ENCODE peak calls at places on chromosomes 1 and 21, in five cellular contexts. One of them, this sample, is unnamed.

GRCh38 chr1:2047749-2048729 is 2.2 kb upstream of the PRKCZ start:
- DNase-seq in GM23248: no peak
- DNase-seq in OCI-LY7: no peak
- DNase-seq in IMR-90: no peak
- DNase-seq in fibroblast of lung: no peak
- DNase-seq in this sample: no peak

GRCh38 chr21:30268608-30269197 is 14.0 kb downstream of the KRTAP24-1 start:
- DNase-seq in OCI-LY7: peak; percentile 8
- DNase-seq in IMR-90: no peak
- DNase-seq in GM23248: peak; percentile 2
- DNase-seq in fibroblast of lung: no peak
- DNase-seq in this sample: peak; percentile 74

GRCh38 chr1:19310061-19310460 is 1.9 kb downstream of the AKR7A2 start:
- DNase-seq in GM23248: no peak
- DNase-seq in fibroblast of lung: no peak
- DNase-seq in OCI-LY7: no peak
- DNase-seq in IMR-90: no peak
- DNase-seq in this sample: no peak

GRCh38 chr1:235502601-235503332 is 1.5 kb downstream of the B3GALNT2 start:
- DNase-seq in fibroblast of lung: peak; percentile 58
- DNase-seq in IMR-90: peak; percentile 64
- DNase-seq in GM23248: peak; percentile 41
- DNase-seq in OCI-LY7: no peak
- DNase-seq in this sample: no peak

GRCh38 chr1:17588048-17588781 is 48.7 kb downstream of the ARHGEF10L start:
- DNase-seq in GM23248: peak; percentile 71
- DNase-seq in IMR-90: peak; percentile 5
- DNase-seq in fibroblast of lung: peak; percentile 68
- DNase-seq in OCI-LY7: no peak
- DNase-seq in this sample: no peak

GRCh38 chr1:15957221-15958090 is 18.4 kb downstream of the ZBTB17 start:
- DNase-seq in fibroblast of lung: no peak
- DNase-seq in GM23248: no peak
- DNase-seq in IMR-90: no peak
- DNase-seq in OCI-LY7: no peak
- DNase-seq in this sample: peak; percentile 61

GRCh38 chr1:37509181-37509580 is 5.4 kb downstream of the MEAF6 start:
- DNase-seq in GM23248: peak; percentile 56
- DNase-seq in IMR-90: peak; percentile 51
- DNase-seq in fibroblast of lung: no peak
- DNase-seq in OCI-LY7: peak; percentile 32
- DNase-seq in this sample: no peak

GRCh38 chr1:7434566-7434965 is 336.5 kb upstream of the VAMP3 start:
- DNase-seq in fibroblast of lung: no peak
- DNase-seq in IMR-90: no peak
- DNase-seq in GM23248: no peak
- DNase-seq in OCI-LY7: no peak
- DNase-seq in this sample: no peak

GRCh38 chr1:3064296-3064850 is 4.6 kb upstream of the PRDM16 start:
- DNase-seq in IMR-90: no peak
- DNase-seq in fibroblast of lung: no peak
- DNase-seq in OCI-LY7: no peak
- DNase-seq in GM23248: no peak
- DNase-seq in this sample: no peak

GRCh38 chr1:221543529-221544120 is 198.3 kb downstream of the DUSP10 start:
- DNase-seq in OCI-LY7: no peak
- DNase-seq in GM23248: peak; percentile 70
- DNase-seq in fibroblast of lung: peak; percentile 72
- DNase-seq in IMR-90: peak; percentile 54
- DNase-seq in this sample: no peak

GRCh38 chr21:35084869-35085268 is 35.8 kb upstream of the RUNX1 start:
- DNase-seq in GM23248: peak; percentile 90
- DNase-seq in OCI-LY7: no peak
- DNase-seq in fibroblast of lung: peak; percentile 91
- DNase-seq in IMR-90: peak; percentile 99
- DNase-seq in this sample: no peak

GRCh38 chr1:1014896-1015681 is 1.8 kb downstream of the ISG15 start:
- DNase-seq in OCI-LY7: peak; percentile 48
- DNase-seq in GM23248: no peak
- DNase-seq in IMR-90: no peak
- DNase-seq in fibroblast of lung: no peak
- DNase-seq in this sample: peak; percentile 69

GRCh38 chr1:196142111-196142510 is 466.1 kb downstream of the KCNT2 start:
- DNase-seq in GM23248: no peak
- DNase-seq in IMR-90: no peak
- DNase-seq in OCI-LY7: no peak
- DNase-seq in fibroblast of lung: no peak
- DNase-seq in this sample: no peak

GRCh38 chr1:36942093-36942492 is 92.2 kb downstream of the GRIK3 start:
- DNase-seq in OCI-LY7: no peak
- DNase-seq in IMR-90: no peak
- DNase-seq in GM23248: no peak
- DNase-seq in fibroblast of lung: no peak
- DNase-seq in this sample: no peak

GRCh38 chr1:240128361-240128760 is 36.7 kb downstream of the FMN2 start:
- DNase-seq in IMR-90: no peak
- DNase-seq in OCI-LY7: no peak
- DNase-seq in fibroblast of lung: no peak
- DNase-seq in GM23248: no peak
- DNase-seq in this sample: no peak

GRCh38 chr1:163258181-163258580 is 55.5 kb upstream of the RGS5 start:
- DNase-seq in GM23248: no peak
- DNase-seq in IMR-90: peak; percentile 30
- DNase-seq in fibroblast of lung: peak; percentile 13
- DNase-seq in OCI-LY7: no peak
- DNase-seq in this sample: no peak

GRCh38 chr1:26378879-26379251 is 6.3 kb upstream of the ZNF683 start:
- DNase-seq in GM23248: no peak
- DNase-seq in fibroblast of lung: no peak
- DNase-seq in IMR-90: no peak
- DNase-seq in OCI-LY7: no peak
- DNase-seq in this sample: peak; percentile 9

GRCh38 chr1:42479621-42480020 is 16.5 kb downstream of the CCDC30 start:
- DNase-seq in OCI-LY7: no peak
- DNase-seq in GM23248: peak; percentile 45
- DNase-seq in IMR-90: peak; percentile 19
- DNase-seq in fibroblast of lung: no peak
- DNase-seq in this sample: no peak

GRCh38 chr1:89948726-89949345 is 46.1 kb upstream of the ZNF326 start:
- DNase-seq in GM23248: no peak
- DNase-seq in fibroblast of lung: no peak
- DNase-seq in OCI-LY7: no peak
- DNase-seq in IMR-90: no peak
- DNase-seq in this sample: no peak

GRCh38 chr1:115224636-115225035 is 113.4 kb downstream of the NGF start:
- DNase-seq in GM23248: no peak
- DNase-seq in IMR-90: no peak
- DNase-seq in OCI-LY7: no peak
- DNase-seq in fibroblast of lung: no peak
- DNase-seq in this sample: no peak

GRCh38 chr1:93577536-93578432 is 103.9 kb downstream of the BCAR3 start:
- DNase-seq in fibroblast of lung: no peak
- DNase-seq in IMR-90: no peak
- DNase-seq in OCI-LY7: no peak
- DNase-seq in GM23248: no peak
- DNase-seq in this sample: no peak

GRCh38 chr1:247430430-247430829 is 14.5 kb downstream of the NLRP3 start:
- DNase-seq in GM23248: no peak
- DNase-seq in fibroblast of lung: no peak
- DNase-seq in IMR-90: no peak
- DNase-seq in OCI-LY7: no peak
- DNase-seq in this sample: no peak

GRCh38 chr1:39132505-39133339 is 71.8 kb upstream of the MACF1 start:
- DNase-seq in IMR-90: peak; percentile 57
- DNase-seq in OCI-LY7: no peak
- DNase-seq in fibroblast of lung: peak; percentile 34
- DNase-seq in GM23248: no peak
- DNase-seq in this sample: no peak

GRCh38 chr1:213985181-213986019 is 2.4 kb upstream of the PROX1 start:
- DNase-seq in fibroblast of lung: no peak
- DNase-seq in GM23248: no peak
- DNase-seq in IMR-90: no peak
- DNase-seq in OCI-LY7: no peak
- DNase-seq in this sample: no peak

GRCh38 chr21:44614161-44614631 is 2.3 kb downstream of the KRTAP10-8 start:
- DNase-seq in fibroblast of lung: no peak
- DNase-seq in IMR-90: no peak
- DNase-seq in OCI-LY7: no peak
- DNase-seq in GM23248: no peak
- DNase-seq in this sample: no peak

GRCh38 chr21:44613386-44614155 is 1.7 kb downstream of the KRTAP10-8 start:
- DNase-seq in GM23248: no peak
- DNase-seq in fibroblast of lung: no peak
- DNase-seq in IMR-90: no peak
- DNase-seq in OCI-LY7: no peak
- DNase-seq in this sample: no peak

GRCh38 chr21:44615466-44615865 is 3.6 kb downstream of the KRTAP10-8 start:
- DNase-seq in GM23248: no peak
- DNase-seq in IMR-90: no peak
- DNase-seq in fibroblast of lung: no peak
- DNase-seq in OCI-LY7: no peak
- DNase-seq in this sample: no peak

GRCh38 chr21:44615881-44616590 is 4.2 kb downstream of the KRTAP10-8 start:
- DNase-seq in fibroblast of lung: no peak
- DNase-seq in OCI-LY7: no peak
- DNase-seq in IMR-90: no peak
- DNase-seq in GM23248: no peak
- DNase-seq in this sample: no peak

DNA sequence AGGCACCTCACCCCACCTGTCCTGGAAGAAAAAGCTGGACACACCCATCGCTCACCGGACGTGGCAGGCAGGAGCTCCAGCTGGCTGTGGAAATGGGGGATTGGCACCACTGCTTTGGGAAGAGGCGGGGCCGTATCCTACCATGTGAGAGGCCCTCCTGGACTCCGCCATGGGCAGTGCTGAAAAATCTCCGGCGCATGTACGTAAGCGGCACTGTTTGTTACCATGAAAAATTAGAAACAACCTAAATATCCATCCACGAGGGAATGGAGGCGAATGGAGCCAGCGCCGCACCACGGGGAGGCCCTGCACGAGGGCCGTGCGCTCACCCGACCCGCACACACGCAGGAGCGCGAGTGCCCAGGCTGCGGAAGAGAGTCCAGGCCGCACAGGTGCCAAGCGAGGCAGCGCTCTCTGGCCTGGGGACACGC is 3.1 kb downstream of the KRTAP10-8 start:
- DNase-seq in OCI-LY7: no peak
- DNase-seq in IMR-90: no peak
- DNase-seq in fibroblast of lung: no peak
- DNase-seq in GM23248: no peak
- DNase-seq in this sample: no peak
- H2AFZ ChIP-seq in OCI-LY7: no peak overlapping the region
- H2AFZ ChIP-seq in IMR-90: no peak overlapping the region
- H2AFZ ChIP-seq in fibroblast of lung: no peak overlapping the region
- H2AFZ ChIP-seq in GM23248: no peak overlapping the region
- H2AFZ ChIP-seq in this sample: no peak overlapping the region

DNA sequence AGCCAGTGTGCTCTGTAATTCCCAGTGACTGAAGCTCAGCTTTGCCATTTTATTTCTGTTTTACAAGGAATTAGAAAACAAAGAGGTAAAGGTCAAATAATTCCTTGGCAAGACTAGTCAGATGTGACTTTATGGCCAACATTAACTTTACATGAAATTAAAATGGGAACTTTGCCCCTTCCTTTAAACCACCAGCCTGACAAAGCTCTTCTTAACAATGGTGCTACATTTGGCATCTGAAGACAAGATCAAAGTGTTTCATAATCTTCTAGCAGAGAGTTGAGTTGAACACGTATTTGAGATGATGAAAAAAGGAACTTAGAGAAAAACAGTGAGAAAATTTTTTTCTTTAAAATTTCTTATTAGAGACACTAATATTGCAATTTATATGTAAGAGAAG is 193.8 kb downstream of the AK5 start:
- DNase-seq in IMR-90: no peak
- DNase-seq in fibroblast of lung: no peak
- DNase-seq in OCI-LY7: no peak
- DNase-seq in GM23248: no peak
- DNase-seq in this sample: no peak
- H3K4me1 ChIP-seq in IMR-90: peaks cover 8% of the 10 kb centered on the region
- H3K4me1 ChIP-seq in fibroblast of lung: peaks cover 9% of the 10 kb centered on the region
- H3K4me1 ChIP-seq in OCI-LY7: no peaks in the 10 kb centered on the region
- H3K4me1 ChIP-seq in GM23248: peaks cover 18% of the 10 kb centered on the region
- H3K4me1 ChIP-seq in this sample: no peaks in the 10 kb centered on the region

DNA sequence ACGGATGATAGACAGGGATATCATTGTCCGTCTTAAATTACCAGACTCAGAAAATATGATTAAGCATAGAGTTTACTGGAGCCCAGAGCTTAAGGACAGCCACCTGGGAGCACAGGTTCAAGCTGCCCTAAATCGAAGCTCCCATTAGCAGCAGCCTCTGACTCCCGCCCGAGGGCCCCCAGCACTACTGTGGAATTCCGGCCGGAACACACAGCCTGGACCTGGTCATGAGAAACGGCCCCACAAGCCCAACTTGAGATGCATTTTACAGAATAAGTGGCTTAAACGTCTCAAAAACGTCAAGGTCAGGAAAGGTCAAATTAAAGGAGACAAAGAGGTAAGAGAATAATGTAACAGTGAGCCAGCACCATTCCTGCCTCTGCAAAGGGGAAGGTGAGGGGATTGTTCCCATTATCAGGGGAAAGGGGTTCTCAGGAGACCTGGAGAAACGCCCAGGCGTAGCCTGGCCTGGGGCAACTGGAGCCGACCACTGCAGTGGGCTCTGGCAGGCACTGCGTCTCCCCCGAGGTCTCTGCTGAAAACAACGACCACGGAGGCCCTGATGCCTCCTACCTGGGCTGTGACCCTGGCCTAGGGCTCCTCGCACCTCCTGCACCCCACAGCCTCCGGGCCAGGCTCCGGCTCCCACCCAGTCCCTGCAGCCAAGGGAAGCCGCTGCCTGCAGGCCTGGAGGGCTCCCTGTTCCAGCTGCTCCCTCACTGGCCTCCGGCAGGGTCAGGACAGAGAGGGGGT is 11.5 kb upstream of the COL6A1 start:
- DNase-seq in IMR-90: no peak
- DNase-seq in fibroblast of lung: no peak
- DNase-seq in OCI-LY7: no peak
- DNase-seq in GM23248: no peak
- DNase-seq in this sample: no peak
- H2AFZ ChIP-seq in IMR-90: peak overlapping the region; percentile 89
- H2AFZ ChIP-seq in fibroblast of lung: no peak overlapping the region
- H2AFZ ChIP-seq in OCI-LY7: no peak overlapping the region
- H2AFZ ChIP-seq in GM23248: no peak overlapping the region
- H2AFZ ChIP-seq in this sample: no peak overlapping the region

GRCh38 chr1:35509558-35509957 is 47.6 kb downstream of the KIAA0319L start:
- DNase-seq in IMR-90: no peak
- DNase-seq in GM23248: no peak
- DNase-seq in fibroblast of lung: no peak
- DNase-seq in OCI-LY7: no peak
- DNase-seq in this sample: peak; percentile 51
- H3K4me1 ChIP-seq in IMR-90: peaks cover 9% of the 10 kb centered on the region
- H3K4me1 ChIP-seq in GM23248: peaks cover 17% of the 10 kb centered on the region
- H3K4me1 ChIP-seq in fibroblast of lung: peaks cover 10% of the 10 kb centered on the region
- H3K4me1 ChIP-seq in OCI-LY7: peaks cover 47% of the 10 kb centered on the region
- H3K4me1 ChIP-seq in this sample: peaks cover 48% of the 10 kb centered on the region

GRCh38 chr1:151924691-151925587 is 15.6 kb upstream of the THEM4 start:
- DNase-seq in OCI-LY7: no peak
- DNase-seq in GM23248: no peak
- DNase-seq in IMR-90: no peak
- DNase-seq in fibroblast of lung: no peak
- DNase-seq in this sample: no peak
- H2AFZ ChIP-seq in OCI-LY7: peak overlapping the region; percentile 45
- H2AFZ ChIP-seq in GM23248: no peak overlapping the region
- H2AFZ ChIP-seq in IMR-90: no peak overlapping the region
- H2AFZ ChIP-seq in fibroblast of lung: no peak overlapping the region
- H2AFZ ChIP-seq in this sample: peak overlapping the region; percentile 51

This sample was measured in Karpas-422.